ENCODE peak calls at places on chromosomes 5 and 9, in five cellular contexts. V is mesothelial cell of epicardium, T is gastrocnemius medialis, R is Panc1, A is transverse colon. Q is an unnamed sample.

GRCh38 chr9:91991621-91992435 is 41.8 kb upstream of the ROR2 start:
- DNase-seq in T (no peak), R (no peak), V (no peak), A (no peak), Q (peak)

GRCh38 chr9:8643464-8643863 is 843.9 kb upstream of the DMAC1 start:
- DNase-seq in V (no peak), R (no peak), A (no peak), T (no peak), Q (no peak)

GRCh38 chr9:134899818-134900325 is 17.8 kb downstream of the FCN1 start:
- DNase-seq in V (no peak), T (no peak), A (no peak), R (no peak), Q (peak)

GRCh38 chr5:96936431-96937221 is 746 bp downstream of the LNPEP start:
- DNase-seq in T (peak), V (no peak), R (no peak), A (peak), Q (no peak)

GRCh38 chr5:145531038-145531734 is 304.0 kb downstream of the PRELID2 start:
- DNase-seq in V (no peak), T (no peak), R (no peak), A (peak), Q (no peak)

GRCh38 chr5:175003531-175003930 is 279.1 kb downstream of the MSX2 start:
- DNase-seq in T (no peak), R (no peak), V (no peak), A (no peak), Q (no peak)

GRCh38 chr9:72828281-72828731 is 124.5 kb downstream of the ALDH1A1 start:
- DNase-seq in V (no peak), A (no peak), R (no peak), T (no peak), Q (no peak)

GRCh38 chr5:175347027-175347426 is 97.0 kb downstream of the DRD1 start:
- DNase-seq in A (no peak), R (no peak), T (no peak), V (no peak), Q (no peak)

GRCh38 chr5:91690921-91691320 is 307.8 kb upstream of the ARRDC3 start:
- DNase-seq in T (no peak), A (no peak), V (no peak), R (no peak), Q (no peak)

GRCh38 chr5:139395844-139396640 is 1.1 kb upstream of the PROB1 start:
- DNase-seq in T (peak), A (no peak), R (no peak), V (no peak), Q (no peak)

GRCh38 chr5:52893105-52893504 is 96.0 kb upstream of the ITGA2 start:
- DNase-seq in R (no peak), A (no peak), V (no peak), T (no peak), Q (no peak)

GRCh38 chr5:172054611-172055153 is 48.2 kb upstream of the FBXW11 start:
- DNase-seq in A (no peak), T (no peak), V (no peak), R (no peak), Q (no peak)

GRCh38 chr9:87527211-87527916 is 29.7 kb downstream of the DAPK1 start:
- DNase-seq in V (no peak), A (no peak), R (no peak), T (no peak), Q (no peak)

DNA sequence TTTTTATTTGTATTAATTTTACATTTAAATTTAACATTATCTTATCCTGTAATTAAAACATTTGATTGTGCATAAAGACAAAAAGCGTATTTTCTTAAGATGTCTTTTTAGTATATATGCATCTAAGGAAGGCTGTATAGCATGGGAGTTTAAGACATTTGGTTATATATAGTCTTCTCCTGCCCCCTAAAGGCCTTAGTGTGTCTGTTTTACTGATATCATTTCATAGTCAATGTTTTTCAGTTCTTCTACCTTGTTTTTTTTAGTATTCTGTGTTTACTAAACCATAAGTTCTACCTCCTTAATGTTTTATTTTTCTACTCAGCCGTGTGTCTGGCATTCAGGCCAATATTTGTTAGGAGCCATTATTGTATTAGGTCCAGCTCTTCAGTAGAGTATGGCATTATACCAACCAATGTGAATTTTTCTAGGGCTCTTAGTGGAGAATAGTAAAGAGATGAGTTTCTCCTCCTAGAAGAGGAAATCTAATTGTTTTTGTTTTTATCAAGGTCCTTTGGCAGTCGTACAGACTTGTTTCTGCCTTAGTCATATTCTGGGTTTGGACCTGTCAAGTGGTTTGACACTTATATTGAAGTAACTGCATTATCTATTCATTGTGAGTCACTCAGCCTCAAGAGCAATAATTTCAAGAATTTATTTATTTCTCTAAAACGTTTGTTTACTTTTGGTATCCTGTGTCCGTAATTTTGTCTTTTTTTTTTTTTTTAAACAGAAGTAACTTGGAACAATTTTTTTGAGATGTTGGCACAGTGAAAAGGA is 74.8 kb downstream of the SLF1 start:
- DNase-seq in R (peak), A (no peak), V (no peak), T (no peak), Q (no peak)
- TF ChIP-seq CTCF in R (peak), A (peak), V (peak), T (peak), Q (peak)

DNA sequence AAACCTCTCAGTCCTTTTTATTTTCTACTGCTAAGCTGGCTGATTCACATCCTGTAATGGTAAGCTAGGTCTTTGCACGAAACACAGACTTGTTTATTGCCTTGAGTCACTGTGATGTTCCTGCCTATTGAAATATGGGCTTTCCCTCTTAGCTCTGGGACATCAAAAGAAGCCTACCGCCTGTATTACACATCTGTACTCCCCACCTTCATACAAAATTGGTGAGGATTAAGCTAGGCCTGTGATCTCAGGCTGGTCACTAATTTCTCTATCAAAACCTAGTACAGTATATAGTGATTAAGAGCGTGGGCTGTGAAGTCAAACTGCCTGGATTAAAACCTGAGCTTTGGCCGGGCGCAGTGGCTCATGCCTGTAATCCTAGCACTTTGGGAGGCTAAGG is 67.7 kb upstream of the NR5A1 start:
- DNase-seq in V (no peak), A (no peak), T (no peak), R (peak), Q (no peak)
- TF ChIP-seq CTCF in V (no peak), A (no peak), T (no peak), R (no peak), Q (no peak)

GRCh38 chr5:56272765-56273164 is 39.6 kb upstream of the ANKRD55 start:
- DNase-seq in V (no peak), T (no peak), R (no peak), A (no peak), Q (no peak)

GRCh38 chr5:56270058-56270457 is 36.9 kb upstream of the ANKRD55 start:
- DNase-seq in T (no peak), V (no peak), R (no peak), A (no peak), Q (no peak)

GRCh38 chr5:56270568-56271392 is 37.6 kb upstream of the ANKRD55 start:
- DNase-seq in V (peak), A (peak), R (peak), T (peak), Q (peak)

GRCh38 chr5:56273376-56274005 is 40.4 kb upstream of the ANKRD55 start:
- DNase-seq in V (no peak), T (no peak), A (no peak), R (no peak), Q (no peak)

GRCh38 chr5:56269216-56269927 is 36.2 kb upstream of the ANKRD55 start:
- DNase-seq in T (no peak), V (no peak), A (no peak), R (no peak), Q (no peak)
- TF ChIP-seq CTCF in T (no peak), V (peak), A (peak), R (peak), Q (peak)

GRCh38 chr5:56640763-56641406 is 174.5 kb upstream of the MAP3K1 start:
- DNase-seq in T (peak), R (no peak), A (peak), V (no peak), Q (no peak)
- TF ChIP-seq CTCF in T (no peak), R (no peak), A (no peak), V (no peak), Q (no peak)

DNA sequence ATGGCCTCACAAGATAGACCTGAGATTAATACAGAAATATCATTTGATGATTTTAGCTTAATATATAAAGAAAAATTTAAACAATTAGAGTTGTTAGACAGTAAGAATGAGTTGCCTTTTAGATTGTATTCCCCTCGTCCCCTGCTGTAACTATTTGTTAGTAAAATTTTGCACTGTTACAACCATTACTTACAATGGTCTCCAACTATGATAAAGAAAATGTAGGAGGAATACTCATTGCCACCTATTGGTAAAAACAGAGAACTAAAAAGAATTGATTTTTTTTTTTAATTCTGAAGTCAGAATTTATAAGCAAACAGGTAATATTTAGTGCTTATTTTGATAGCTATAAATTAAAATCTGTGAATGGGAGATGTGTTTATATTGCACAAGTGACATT is 937.6 kb downstream of the TLE4 start:
- DNase-seq in A (no peak), V (no peak), R (no peak), T (no peak), Q (no peak)
- TF ChIP-seq CTCF in A (no peak), V (peak), R (no peak), T (no peak), Q (peak)

DNA sequence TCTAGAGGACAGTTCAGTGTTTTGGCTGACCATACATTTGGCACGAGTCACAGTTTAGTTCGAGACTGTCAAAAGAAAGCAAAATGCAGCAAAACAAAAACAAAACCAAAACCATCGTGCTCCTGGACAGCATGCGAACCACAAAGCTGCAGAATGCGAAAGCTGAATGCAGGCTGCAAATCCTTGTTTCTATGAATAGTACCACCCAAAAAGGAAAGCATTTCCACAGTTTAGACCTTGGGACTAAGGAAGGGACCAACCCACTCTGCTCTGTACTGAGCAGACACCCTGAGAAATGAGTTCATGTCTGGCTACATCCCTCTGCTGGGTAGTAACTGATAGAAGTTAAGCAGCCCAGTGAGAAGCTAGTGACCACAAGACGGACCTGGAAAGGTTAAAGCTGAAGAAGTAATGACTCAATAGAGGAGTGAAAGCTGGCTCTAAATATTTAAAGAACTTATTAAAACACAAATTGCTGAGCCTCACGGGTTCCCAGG is 3.9 kb downstream of the GCNT4 start:
- DNase-seq in A (no peak), R (no peak), V (no peak), T (no peak), Q (no peak)
- TF ChIP-seq CTCF in A (no peak), R (no peak), V (no peak), T (no peak), Q (no peak)

GRCh38 chr5:122999947-123000563 is 36.5 kb downstream of the PPIC start:
- DNase-seq in A (peak), V (no peak), R (peak), T (no peak), Q (no peak)
- TF ChIP-seq CTCF in A (no peak), V (no peak), R (peak), T (no peak), Q (peak)

GRCh38 chr5:143003328-143003636 is 233.1 kb downstream of the ARHGAP26 start:
- DNase-seq in V (no peak), T (no peak), R (no peak), A (no peak), Q (no peak)
- TF ChIP-seq CTCF in V (no peak), T (no peak), R (peak), A (no peak), Q (no peak)

Q was measured in osteocyte.